ENCODE peak calls at places on chromosomes 4 and X, in four cellular contexts. Z, H, Y and P are unnamed samples.

GRCh38 chr4:163482197-163482596 is 8.6 kb upstream of the TKTL2 start:
- DNase-seq in Z (no peak), H (no peak), Y (no peak), P (no peak)

GRCh38 chrX:69018416-69019072 is 146.7 kb downstream of the PJA1 start:
- DNase-seq in Z (no peak), H (no peak), Y (no peak), P (no peak)

GRCh38 chr4:122739174-122739573 is 6.7 kb downstream of the BBS12 start:
- DNase-seq in Z (no peak), H (no peak), Y (no peak), P (no peak)

GRCh38 chrX:54785901-54786300 is 12.2 kb downstream of the ITIH6 start:
- DNase-seq in Z (no peak), H (no peak), Y (no peak), P (no peak)

GRCh38 chrX:119503484-119503861 is 35.2 kb downstream of the SLC25A5 start:
- DNase-seq in Z (no peak), H (no peak), Y (no peak), P (peak; percentile 81)

GRCh38 chr4:98615991-98616390 is 42.4 kb downstream of the TSPAN5 start:
- DNase-seq in Z (no peak), H (no peak), Y (no peak), P (no peak)

GRCh38 chrX:130224810-130225209 is 43.9 kb downstream of the ZNF280C start:
- DNase-seq in Z (no peak), H (no peak), Y (no peak), P (no peak)

GRCh38 chrX:9429767-9430166 is 35.1 kb upstream of the TBL1X start:
- DNase-seq in Z (no peak), H (no peak), Y (no peak), P (no peak)

GRCh38 chr4:103150677-103151076 is 47.5 kb downstream of the CENPE start:
- DNase-seq in Z (no peak), H (no peak), Y (no peak), P (no peak)

GRCh38 chr4:187887886-187888285 is 107.7 kb upstream of the ZFP42 start:
- DNase-seq in Z (no peak), H (no peak), Y (no peak), P (no peak)

GRCh38 chr4:28686618-28687017 is 1826.0 kb downstream of the STIM2 start:
- DNase-seq in Z (no peak), H (no peak), Y (peak; percentile 39), P (no peak)

GRCh38 chr4:125741825-125742452 is 427.2 kb downstream of the FAT4 start:
- DNase-seq in Z (no peak), H (no peak), Y (no peak), P (no peak)

GRCh38 chr4:66275381-66276060 is 605.2 kb upstream of the EPHA5 start:
- DNase-seq in Z (no peak), H (no peak), Y (no peak), P (no peak)

GRCh38 chr4:6595897-6596537 is 21.0 kb downstream of the MAN2B2 start:
- DNase-seq in Z (no peak), H (no peak), Y (no peak), P (no peak)

GRCh38 chr4:143381171-143382118 is 44.8 kb downstream of the GAB1 start:
- DNase-seq in Z (no peak), H (peak; percentile 84), Y (no peak), P (no peak)

GRCh38 chr4:118816538-118817177 is 19.3 kb downstream of the SEC24D start:
- DNase-seq in Z (no peak), H (no peak), Y (no peak), P (no peak)

GRCh38 chr4:113293043-113293560 is 243.6 kb downstream of the ANK2 start:
- DNase-seq in Z (no peak), H (peak; percentile 36), Y (no peak), P (no peak)

GRCh38 chr4:154534296-154534695 is 15.9 kb downstream of the PLRG1 start:
- DNase-seq in Z (no peak), H (no peak), Y (no peak), P (no peak)

GRCh38 chr4:94171616-94172015 is 36.0 kb upstream of the SMARCAD1 start:
- DNase-seq in Z (no peak), H (no peak), Y (no peak), P (no peak)

GRCh38 chr4:54315561-54315960 is 86.5 kb downstream of the PDGFRA start:
- DNase-seq in Z (no peak), H (no peak), Y (no peak), P (no peak)

GRCh38 chr4:150867148-150867547 is 147.9 kb downstream of the LRBA start:
- DNase-seq in Z (peak; percentile 29), H (peak; percentile 27), Y (peak; percentile 33), P (no peak)

GRCh38 chr4:69759189-69759604 is 1.2 kb downstream of the SULT1B1 start:
- DNase-seq in Z (no peak), H (no peak), Y (no peak), P (no peak)

GRCh38 chr4:48681856-48682255 is 98.2 kb downstream of the FRYL start:
- DNase-seq in Z (no peak), H (no peak), Y (no peak), P (no peak)

GRCh38 chr4:99844048-99844447 is 27.4 kb downstream of the DAPP1 start:
- DNase-seq in Z (no peak), H (no peak), Y (no peak), P (no peak)

GRCh38 chr4:90883519-90883918 is 756.3 kb downstream of the CCSER1 start:
- DNase-seq in Z (no peak), H (no peak), Y (no peak), P (no peak)

GRCh38 chr4:140110542-140110941 is 43.4 kb downstream of the MAML3 start:
- DNase-seq in Z (no peak), H (no peak), Y (no peak), P (no peak)

GRCh38 chr4:38565271-38566199 is 98.5 kb upstream of the KLF3 start:
- DNase-seq in Z (no peak), H (no peak), Y (no peak), P (no peak)

GRCh38 chr4:149145803-149146202 is 669.8 kb downstream of the IQCM start:
- DNase-seq in Z (no peak), H (no peak), Y (no peak), P (no peak)

GRCh38 chr4:2924765-2925301 is 38.4 kb downstream of the NOP14 start:
- DNase-seq in Z (no peak), H (no peak), Y (no peak), P (peak; percentile 26)

GRCh38 chr4:185352741-185353140 is 43.0 kb downstream of the LRP2BP start:
- DNase-seq in Z (no peak), H (no peak), Y (no peak), P (no peak)

GRCh38 chr4:145804134-145804533 is 124.2 kb downstream of the C4orf51 start:
- DNase-seq in Z (no peak), H (no peak), Y (no peak), P (no peak)

GRCh38 chr4:112516076-112516385 is at the start of gene NEUROG2:
- DNase-seq in Z (no peak), H (no peak), Y (no peak), P (no peak)

GRCh38 chr4:16196482-16197393 is 29.5 kb downstream of the TAPT1 start:
- DNase-seq in Z (no peak), H (no peak), Y (peak; percentile 23), P (no peak)

GRCh38 chr4:184010696-184011095 is 105.6 kb downstream of the STOX2 start:
- DNase-seq in Z (no peak), H (no peak), Y (no peak), P (no peak)